ENCODE peak calls at places on chromosomes 5 and 9, in ten cellular contexts. C is PC-3, T is pancreas, G is stomach, Y is cardiac muscle cell, J is mesendoderm, U is mucosa of descending colon, M is right cardiac atrium, R is tibial artery, A is sigmoid colon. O is an unnamed sample.

GRCh38 chr5:179699640-179700298 is 1.0 kb downstream of the CANX start:
- DNase-seq in T (peak; percentile 40), Y (peak; percentile 40), G (no peak), J (peak; percentile 27), C (peak; percentile 8), A (no peak), R (no peak), M (no peak), U (peak; percentile 45), O (peak; percentile 49)

GRCh38 chr5:53123702-53124101 is 14.1 kb upstream of the MOCS2 start:
- DNase-seq in M (no peak), C (peak; percentile 55), J (no peak), T (no peak), U (no peak), R (no peak), Y (peak; percentile 28), A (no peak), G (no peak), O (no peak)

GRCh38 chr5:78215972-78216371 is 78.5 kb downstream of the AP3B1 start:
- DNase-seq in T (no peak), M (no peak), U (no peak), Y (no peak), A (no peak), C (no peak), G (no peak), R (no peak), J (no peak), O (no peak)

GRCh38 chr9:6506571-6506970 is 93.6 kb downstream of the UHRF2 start:
- DNase-seq in R (no peak), U (no peak), M (no peak), G (no peak), T (no peak), Y (no peak), A (no peak), J (no peak), C (peak; percentile 14), O (no peak)

GRCh38 chr9:37167456-37167855 is 47.1 kb downstream of the ZCCHC7 start:
- DNase-seq in R (no peak), G (no peak), M (no peak), T (no peak), J (no peak), U (no peak), Y (no peak), C (no peak), A (no peak), O (no peak)

GRCh38 chr5:15209053-15209762 is 290.8 kb upstream of the FBXL7 start:
- DNase-seq in R (no peak), C (no peak), M (no peak), A (no peak), T (no peak), G (no peak), J (peak; percentile 7), U (no peak), Y (peak; percentile 61), O (no peak)

GRCh38 chr9:98453589-98454311 is 198.3 kb upstream of the TBC1D2 start:
- DNase-seq in R (no peak), M (no peak), Y (no peak), G (no peak), U (no peak), J (no peak), C (peak; percentile 6), T (no peak), A (no peak), O (no peak)

GRCh38 chr5:88934401-88934800 is 51.4 kb upstream of the MEF2C start:
- DNase-seq in R (no peak), G (no peak), U (no peak), J (no peak), A (no peak), T (no peak), M (no peak), Y (no peak), C (no peak), O (no peak)

GRCh38 chr5:159206368-159206767 is 3.0 kb downstream of the RNF145 start:
- DNase-seq in J (no peak), A (no peak), Y (no peak), T (no peak), M (no peak), U (no peak), C (peak; percentile 12), R (no peak), G (no peak), O (no peak)

GRCh38 chr5:159208508-159209437 is 580 bp downstream of the RNF145 start:
- DNase-seq in U (peak; percentile 64), G (peak; percentile 27), J (peak; percentile 86), A (peak; percentile 70), M (peak; percentile 40), T (peak; percentile 32), C (no peak), Y (peak; percentile 49), R (peak; percentile 73), O (peak; percentile 53)

GRCh38 chr5:159207616-159208507 is 1.5 kb downstream of the RNF145 start:
- DNase-seq in T (peak; percentile 79), M (peak; percentile 82), J (peak; percentile 95), C (peak; percentile 77), Y (peak; percentile 85), A (peak; percentile 91), R (peak; percentile 88), G (peak; percentile 82), U (peak; percentile 79), O (peak; percentile 81)

GRCh38 chr5:159207222-159207615 is 2.1 kb downstream of the RNF145 start:
- DNase-seq in Y (no peak), J (no peak), C (no peak), G (no peak), A (no peak), T (no peak), M (no peak), U (no peak), R (no peak), O (no peak)

GRCh38 chr5:159206818-159207217 is 2.5 kb downstream of the RNF145 start:
- DNase-seq in M (no peak), Y (no peak), G (no peak), C (no peak), T (no peak), U (no peak), J (no peak), A (no peak), R (no peak), O (no peak)
- H3K4me1 ChIP-seq in M (no peaks in the 10 kb centered on the region), Y (peaks cover 37% of the 10 kb centered on the region), G (peaks cover 43% of the 10 kb centered on the region), C (peaks cover 32% of the 10 kb centered on the region), T (peaks cover 34% of the 10 kb centered on the region), U (peaks cover 32% of the 10 kb centered on the region), J (peaks cover 10% of the 10 kb centered on the region), A (no peaks in the 10 kb centered on the region), R (no peaks in the 10 kb centered on the region), O (peaks cover 7% of the 10 kb centered on the region)

GRCh38 chr5:87752362-87752761 is 339.6 kb upstream of the CCNH start:
- DNase-seq in T (no peak), R (no peak), U (no peak), M (no peak), Y (no peak), C (peak; percentile 85), G (no peak), A (no peak), J (no peak), O (no peak)

GRCh38 chr5:87751801-87752200 is 339.1 kb upstream of the CCNH start:
- DNase-seq in T (no peak), M (no peak), Y (no peak), J (no peak), U (no peak), G (no peak), C (no peak), A (no peak), R (no peak), O (no peak)

GRCh38 chr5:87756951-87757350 is 344.2 kb upstream of the CCNH start:
- DNase-seq in U (no peak), M (no peak), Y (no peak), J (no peak), G (no peak), C (peak; percentile 58), T (no peak), R (no peak), A (no peak), O (no peak)

GRCh38 chr5:87755378-87755777 is 342.6 kb upstream of the CCNH start:
- DNase-seq in J (no peak), M (no peak), A (no peak), C (no peak), G (no peak), Y (no peak), T (no peak), R (no peak), U (no peak), O (no peak)

DNA sequence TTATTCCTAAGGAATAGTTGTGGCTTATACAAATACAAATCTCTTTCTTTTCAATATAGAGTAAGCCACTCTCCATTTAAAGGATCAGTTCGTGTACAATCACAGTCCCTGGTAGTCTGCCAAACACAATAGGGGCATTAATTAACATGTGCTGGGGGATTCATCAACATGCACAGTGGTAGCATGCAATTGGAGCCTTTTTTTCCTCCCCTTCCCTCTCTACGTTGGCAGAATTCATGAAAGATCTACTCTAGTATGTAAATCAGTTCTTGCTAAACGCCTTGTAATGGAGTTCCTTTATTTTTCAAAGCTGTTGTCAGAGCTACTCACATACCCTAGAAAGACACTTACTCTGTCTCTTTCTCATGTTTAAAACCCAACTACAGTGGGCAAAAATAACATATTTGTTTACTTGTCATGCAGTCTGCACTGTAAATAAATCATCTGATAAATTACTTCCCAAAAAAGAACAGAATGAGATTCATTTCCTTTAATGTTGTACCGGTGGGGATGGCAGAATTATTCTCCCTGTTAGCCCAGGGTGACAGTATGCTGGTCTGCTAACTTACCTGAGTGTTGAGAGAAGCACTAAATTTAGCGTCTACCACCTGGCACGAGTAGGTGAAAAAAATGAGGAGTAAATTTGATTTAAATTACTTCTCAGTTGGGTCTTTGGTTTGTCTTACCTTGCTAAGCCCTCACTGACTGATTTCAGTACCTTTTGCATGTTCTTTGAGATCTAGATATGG is 341.5 kb upstream of the CCNH start:
- DNase-seq in A (no peak), C (no peak), Y (no peak), U (no peak), J (no peak), R (no peak), T (no peak), M (no peak), G (no peak), O (no peak)
- H3K4me3 ChIP-seq in A (no peak overlapping the region), C (no peak overlapping the region), Y (no peak overlapping the region), U (no peak overlapping the region), J (no peak overlapping the region), R (no peak overlapping the region), T (no peak overlapping the region), M (no peak overlapping the region), G (no peak overlapping the region), O (no peak overlapping the region)

DNA sequence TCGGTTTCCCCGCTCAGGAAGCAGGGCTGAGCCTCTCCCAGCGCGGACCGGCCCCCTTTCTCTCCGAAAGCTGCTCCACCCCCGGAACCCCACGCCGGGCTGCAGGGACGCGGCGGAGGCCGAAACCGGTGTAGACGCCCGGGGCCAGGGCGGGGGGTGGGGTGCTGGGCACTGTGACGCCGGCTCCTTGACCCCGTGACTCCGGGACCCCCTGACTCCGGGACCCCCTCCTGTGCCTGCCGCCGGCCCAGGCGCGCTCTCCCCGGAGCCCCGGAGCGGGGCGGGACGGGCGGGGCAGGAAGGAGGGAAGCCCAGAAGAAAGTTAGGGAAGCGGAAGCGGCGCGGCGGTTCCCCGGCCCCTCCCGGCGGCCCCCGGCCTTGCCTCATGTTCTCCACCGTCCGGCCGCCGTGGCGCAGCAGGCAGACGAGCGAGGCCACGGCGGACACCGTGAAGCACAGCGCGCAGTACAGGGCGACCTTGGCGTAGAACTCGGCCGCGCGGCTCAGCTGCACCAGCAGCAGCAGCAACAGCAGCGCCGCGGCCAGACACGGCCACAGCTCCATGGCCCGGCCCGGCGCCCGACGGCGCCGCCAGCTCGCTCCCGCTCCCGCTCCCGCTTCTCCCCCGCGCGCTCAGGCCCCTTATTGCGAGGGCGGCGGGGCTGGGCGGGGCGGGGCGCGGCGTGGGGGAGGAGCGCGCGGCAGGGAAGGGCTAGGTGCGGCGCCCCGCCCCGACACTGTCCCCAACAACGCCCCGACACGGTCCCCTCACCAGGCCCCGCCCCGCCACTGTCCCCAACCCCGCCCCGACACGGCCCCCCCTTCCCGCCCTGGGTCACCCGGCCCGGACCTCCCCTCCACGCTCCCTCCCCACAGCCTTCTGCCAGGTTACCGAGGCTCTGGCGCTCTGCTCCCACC is at the start of gene AGPAT2:
- DNase-seq in J (peak; percentile 50), M (peak; percentile 81), R (peak; percentile 82), Y (peak; percentile 58), C (peak; percentile 58), T (peak; percentile 93), G (peak; percentile 90), U (peak; percentile 87), A (peak; percentile 83), O (peak; percentile 84)
- H3K4me1 ChIP-seq in J (no peaks in the 10 kb centered on the region), M (peaks cover 8% of the 10 kb centered on the region), R (no peaks in the 10 kb centered on the region), Y (peaks cover 11% of the 10 kb centered on the region), C (peaks cover 17% of the 10 kb centered on the region), T (peaks cover 59% of the 10 kb centered on the region), G (peaks cover 37% of the 10 kb centered on the region), U (peaks cover 28% of the 10 kb centered on the region), A (no peaks in the 10 kb centered on the region), O (peaks cover 19% of the 10 kb centered on the region)

GRCh38 chr5:121698690-121699089 is 153.0 kb upstream of the FTMT start:
- DNase-seq in A (no peak), U (no peak), T (no peak), R (no peak), J (no peak), C (no peak), G (no peak), M (no peak), Y (no peak), O (no peak)

GRCh38 chr5:121693864-121694263 is 157.8 kb upstream of the FTMT start:
- DNase-seq in R (no peak), J (no peak), G (no peak), T (no peak), C (peak; percentile 25), Y (peak; percentile 13), A (no peak), U (no peak), M (no peak), O (no peak)

GRCh38 chr5:121691478-121691877 is 160.2 kb upstream of the FTMT start:
- DNase-seq in C (no peak), R (no peak), J (peak; percentile 94), U (peak; percentile 2), G (peak; percentile 33), M (no peak), A (no peak), T (no peak), Y (peak; percentile 35), O (no peak)

GRCh38 chr5:121692163-121692562 is 159.5 kb upstream of the FTMT start:
- DNase-seq in J (no peak), T (no peak), U (no peak), C (no peak), Y (no peak), M (no peak), A (no peak), R (no peak), G (no peak), O (no peak)

DNA sequence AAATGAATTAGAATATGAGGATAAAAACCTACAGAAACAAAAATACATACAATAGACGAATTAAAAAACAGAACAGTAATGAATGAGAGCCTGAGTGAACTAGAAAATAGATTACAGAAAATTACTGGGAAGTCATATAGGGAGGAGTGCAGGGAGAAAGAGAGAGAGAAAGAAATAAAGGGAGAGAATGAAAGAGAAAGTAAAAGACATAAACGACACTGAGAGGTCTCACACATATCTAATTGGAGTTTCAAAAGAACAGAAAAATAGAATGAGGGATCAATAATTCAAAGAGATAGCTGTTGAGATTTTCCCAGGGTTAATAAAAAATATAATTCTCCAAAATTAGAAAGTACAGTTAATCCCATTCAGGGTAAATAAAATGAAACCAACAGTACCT is 156.4 kb upstream of the FTMT start:
- DNase-seq in A (no peak), G (no peak), J (no peak), R (no peak), C (no peak), Y (no peak), M (no peak), T (no peak), U (no peak), O (no peak)
- H3K4me3 ChIP-seq in A (no peak overlapping the region), G (no peak overlapping the region), J (no peak overlapping the region), R (no peak overlapping the region), C (peak overlapping the region; percentile 42), Y (no peak overlapping the region), M (no peak overlapping the region), T (no peak overlapping the region), U (no peak overlapping the region), O (no peak overlapping the region)